ENCODE peak calls at places on chromosomes 6 and 20, in seven cellular contexts. W, Y, S, H, E, I and M are unnamed samples.

GRCh38 chr6:87730310-87730709 is 28.3 kb upstream of the AKIRIN2 start:
- DNase-seq in Y (no peak), S (no peak), I (peak), H (no peak), W (no peak), E (no peak), M (no peak)

GRCh38 chr6:8177721-8178120 is 75.4 kb upstream of the EEF1E1 start:
- DNase-seq in I (no peak), S (no peak), Y (no peak), H (no peak), W (no peak), E (no peak), M (no peak)

GRCh38 chr6:68967549-68968300 is 332.6 kb downstream of the ADGRB3 start:
- DNase-seq in W (peak), Y (peak), H (peak), E (peak), I (peak), S (peak), M (peak)

GRCh38 chr6:152502421-152503188 is 134.6 kb downstream of the SYNE1 start:
- DNase-seq in H (no peak), S (no peak), W (no peak), E (no peak), Y (no peak), I (no peak), M (no peak)

GRCh38 chr20:31414381-31414780 is 8.4 kb upstream of the DEFB121 start:
- DNase-seq in S (no peak), Y (no peak), W (no peak), H (no peak), E (no peak), I (no peak), M (no peak)

GRCh38 chr6:154511735-154512097 is 1.2 kb upstream of the CNKSR3 start:
- DNase-seq in I (no peak), E (no peak), W (no peak), H (no peak), S (no peak), Y (no peak), M (no peak)

GRCh38 chr20:51062065-51062464 is 39.2 kb upstream of the KCNG1 start:
- DNase-seq in E (no peak), W (no peak), H (no peak), S (no peak), I (no peak), Y (no peak), M (peak)

GRCh38 chr20:3407426-3408250 is at the start of gene DNAAF9:
- DNase-seq in W (peak), S (no peak), Y (peak), E (peak), H (peak), I (peak), M (peak)

GRCh38 chr6:150018846-150019580 is 6.3 kb downstream of the RAET1L start:
- DNase-seq in W (no peak), I (no peak), E (no peak), Y (no peak), H (no peak), S (no peak), M (no peak)

GRCh38 chr6:129598244-129599187 is 111.5 kb downstream of the ARHGAP18 start:
- DNase-seq in Y (peak), E (no peak), W (peak), S (peak), I (peak), H (peak), M (peak)

GRCh38 chr20:59561614-59562277 is 42.6 kb upstream of the PHACTR3 start:
- DNase-seq in W (no peak), E (no peak), Y (no peak), I (no peak), S (no peak), H (no peak), M (no peak)

GRCh38 chr6:56552212-56553130 is 90.2 kb downstream of the DST start:
- DNase-seq in W (no peak), I (peak), S (no peak), H (no peak), Y (no peak), E (no peak), M (peak)

GRCh38 chr20:31721408-31722332 is 998 bp downstream of the BCL2L1 start:
- DNase-seq in I (no peak), H (no peak), S (no peak), E (no peak), Y (no peak), W (no peak), M (no peak)

GRCh38 chr20:48729538-48729937 is 98.3 kb downstream of the PREX1 start:
- DNase-seq in H (no peak), Y (no peak), W (no peak), I (no peak), E (no peak), S (no peak), M (no peak)

GRCh38 chr20:49575551-49576060 is 7.7 kb upstream of the PTGIS start:
- DNase-seq in I (no peak), W (no peak), Y (no peak), E (no peak), S (no peak), H (no peak), M (no peak)

GRCh38 chr6:108732101-108732870 is 115.9 kb upstream of the ARMC2 start:
- DNase-seq in H (peak), I (no peak), S (no peak), E (no peak), W (no peak), Y (no peak), M (no peak)

GRCh38 chr6:15332441-15332840 is 86.6 kb downstream of the JARID2 start:
- DNase-seq in S (peak), W (no peak), H (peak), E (no peak), Y (no peak), I (no peak), M (no peak)

GRCh38 chr6:48092550-48093217 is 18.3 kb downstream of the PTCHD4 start:
- DNase-seq in I (no peak), E (no peak), W (no peak), H (no peak), Y (no peak), S (no peak), M (no peak)

GRCh38 chr6:45855642-45856408 is 159.8 kb downstream of the CLIC5 start:
- DNase-seq in E (no peak), W (no peak), Y (no peak), H (no peak), S (no peak), I (no peak), M (no peak)

DNA sequence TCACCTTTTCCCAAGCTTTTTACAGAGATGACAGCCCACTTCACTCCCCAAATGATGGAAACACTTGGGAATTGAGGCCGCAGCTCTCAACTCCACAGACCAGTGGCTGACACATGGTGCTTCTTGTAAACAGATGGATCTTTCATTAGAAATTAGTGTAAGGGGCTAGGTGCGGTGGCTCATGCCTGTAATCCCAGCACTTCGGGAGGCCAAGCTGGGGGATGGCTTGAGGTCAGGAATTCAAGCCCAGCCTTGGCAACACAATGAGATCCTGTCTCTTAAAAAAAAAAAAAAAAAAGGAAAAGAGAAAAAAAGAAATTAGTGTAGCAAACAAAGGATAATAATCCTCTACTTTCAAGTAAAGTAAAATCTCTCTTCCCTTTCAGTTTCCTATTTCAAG is 15.7 kb downstream of the GJA10 start:
- DNase-seq in E (no peak), Y (no peak), W (no peak), S (no peak), H (no peak), I (no peak), M (no peak)
- H3K4me3 ChIP-seq in E (no peak), Y (no peak), W (no peak), S (no peak), H (no peak), I (no peak), M (no peak)

DNA sequence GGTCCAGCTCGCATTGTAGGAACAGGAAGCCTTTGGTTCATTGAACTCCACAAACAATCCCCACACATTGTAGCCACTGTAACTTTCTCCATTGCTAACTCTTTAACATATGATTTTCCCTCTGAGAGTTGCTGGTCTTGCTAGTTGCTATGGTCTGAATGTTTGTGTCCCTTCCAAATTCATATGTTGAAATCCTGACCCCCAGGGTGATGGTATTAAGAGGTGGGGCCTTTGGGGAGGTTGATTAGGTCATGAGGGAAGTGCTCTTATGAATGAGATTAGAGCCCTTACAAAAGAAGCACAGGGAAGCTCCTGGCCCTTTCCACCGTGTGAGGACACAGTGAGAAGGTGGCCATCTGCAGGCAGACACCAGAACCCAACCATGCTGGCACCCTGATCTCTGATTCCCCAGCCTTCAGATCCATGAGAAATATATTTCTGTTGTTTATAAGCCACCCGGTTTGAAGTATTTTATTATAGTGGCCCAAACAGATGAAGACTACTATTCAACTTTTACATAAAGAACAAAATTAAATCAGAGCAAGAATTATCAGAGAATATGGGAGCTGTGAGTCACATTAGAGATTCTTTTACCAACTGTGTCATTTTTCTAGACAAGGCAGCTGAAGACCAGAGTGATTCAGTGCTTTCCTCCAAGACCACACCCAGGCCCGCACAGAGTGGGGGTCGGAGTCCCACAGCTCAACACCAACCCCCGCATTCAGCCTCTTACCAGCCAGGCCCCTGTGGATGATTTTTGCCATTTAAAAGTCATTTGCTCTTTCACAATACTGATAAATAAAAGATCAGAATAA is 143.0 kb downstream of the SAMD5 start:
- DNase-seq in E (no peak), S (no peak), Y (no peak), I (no peak), H (peak), W (no peak), M (peak)
- TF ChIP-seq CTCF in E (no peak), S (peak), Y (no peak), I (peak), H (no peak), W (no peak), M (peak)

GRCh38 chr6:28983838-28984237 is 21.3 kb downstream of the ZNF311 start:
- DNase-seq in Y (no peak), E (no peak), W (no peak), H (no peak), S (no peak), I (no peak), M (no peak)

GRCh38 chr6:28985396-28986164 is 19.5 kb downstream of the ZNF311 start:
- DNase-seq in H (peak), Y (peak), S (peak), W (peak), E (no peak), I (peak), M (peak)

DNA sequence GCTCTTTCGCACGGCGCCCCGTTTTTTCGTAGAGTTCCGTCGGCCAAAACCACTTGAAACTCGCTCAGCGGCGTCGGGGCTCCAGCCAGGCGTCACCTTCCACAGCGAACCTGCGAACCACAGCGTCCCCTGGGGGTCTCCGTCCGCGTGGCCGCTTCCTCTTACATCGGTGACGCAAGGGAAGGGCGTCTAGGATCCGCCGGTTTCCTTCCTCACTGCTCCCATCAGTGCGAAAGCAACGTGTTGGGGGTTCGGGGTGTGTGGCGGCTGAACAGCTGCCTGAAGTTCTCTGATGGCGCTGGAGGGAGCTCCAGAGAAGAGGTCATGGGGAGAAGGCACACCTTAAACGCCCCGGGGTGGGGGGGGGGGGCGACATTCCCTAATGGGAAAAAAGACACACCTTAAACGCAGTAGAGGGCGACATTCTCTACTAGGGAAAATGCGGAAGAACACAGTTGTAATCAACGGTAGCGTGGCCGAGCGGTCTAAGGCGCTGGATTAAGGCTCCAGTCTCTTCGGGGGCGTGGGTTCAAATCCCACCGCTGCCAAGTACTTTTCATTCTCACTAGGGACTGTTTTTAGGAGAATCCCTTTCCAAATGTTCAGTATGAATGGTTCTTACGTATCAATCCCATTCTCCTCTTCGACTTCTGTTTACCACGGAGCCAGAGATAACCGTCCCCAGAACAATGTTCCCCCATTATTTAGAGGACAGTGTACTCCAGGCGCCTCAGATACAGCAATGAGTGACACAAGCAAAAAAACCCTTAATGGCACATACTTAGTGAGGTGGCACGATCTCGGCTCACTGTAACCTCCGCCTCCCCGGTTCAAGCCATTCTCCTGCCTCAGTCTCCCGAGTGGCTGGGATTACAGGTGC is 16.3 kb downstream of the ZNF311 start:
- DNase-seq in S (no peak), H (peak), E (peak), I (peak), W (peak), Y (peak), M (peak)
- H3K4me3 ChIP-seq in S (peak), H (peak), E (peak), I (peak), W (no peak), Y (peak), M (peak)

GRCh38 chr20:5933802-5934436 is 16.4 kb downstream of the TRMT6 start:
- DNase-seq in H (peak), E (no peak), S (no peak), Y (peak), W (peak), I (no peak), M (peak)
- TF ChIP-seq CTCF in H (no peak), E (no peak), S (no peak), Y (peak), W (peak), I (peak), M (peak)